ENCODE peak calls at places on chromosome 17, in six cellular contexts. H is ovary, J is H1, B is stomach, Y is A549, O is tibial nerve. T is an unnamed sample.

GRCh38 chr17:8015957-8016631 is 13.7 kb downstream of the GUCY2D start:
- DNase-seq in O (no peak), J (no peak), B (peak), H (no peak), Y (no peak), T (peak)

GRCh38 chr17:27578718-27579085 is 52.3 kb upstream of the LGALS9 start:
- DNase-seq in B (no peak), O (no peak), J (no peak), Y (no peak), H (no peak), T (no peak)

GRCh38 chr17:43665038-43665386 is 3.3 kb upstream of the MEOX1 start:
- DNase-seq in Y (no peak), J (no peak), B (no peak), O (no peak), H (no peak), T (no peak)

GRCh38 chr17:81207610-81208581 is 14.9 kb downstream of the CEP131 start:
- DNase-seq in Y (no peak), J (no peak), H (no peak), O (no peak), B (no peak), T (no peak)

GRCh38 chr17:74118504-74118903 is 85.0 kb upstream of the RPL38 start:
- DNase-seq in O (no peak), H (no peak), B (no peak), Y (no peak), J (peak), T (no peak)

GRCh38 chr17:77516902-77517301 is 376.1 kb downstream of the SEC14L1 start:
- DNase-seq in O (no peak), B (peak), H (no peak), Y (peak), J (no peak), T (no peak)

GRCh38 chr17:78154903-78155811 is 9.0 kb downstream of the C17orf99 start:
- DNase-seq in Y (no peak), J (no peak), O (no peak), H (no peak), B (no peak), T (peak)

GRCh38 chr17:80187090-80187489 is 17.3 kb downstream of the CARD14 start:
- DNase-seq in B (no peak), H (no peak), J (no peak), Y (peak), O (peak), T (no peak)

GRCh38 chr17:83101805-83102480 is 22.5 kb downstream of the METRNL start:
- DNase-seq in Y (no peak), B (peak), O (no peak), H (no peak), J (no peak), T (peak)

GRCh38 chr17:69961488-69962145 is 113.4 kb upstream of the KCNJ16 start:
- DNase-seq in H (peak), Y (no peak), O (no peak), B (peak), J (no peak), T (peak)

GRCh38 chr17:69558796-69559195 is 144.3 kb downstream of the MAP2K6 start:
- DNase-seq in B (no peak), O (no peak), J (no peak), Y (no peak), H (no peak), T (no peak)

GRCh38 chr17:80981062-80981902 is 10.4 kb upstream of the CHMP6 start:
- DNase-seq in B (no peak), Y (no peak), O (no peak), H (no peak), J (no peak), T (no peak)

GRCh38 chr17:80798595-80799552 is 192.8 kb upstream of the CHMP6 start:
- DNase-seq in J (no peak), H (no peak), Y (no peak), B (no peak), O (no peak), T (no peak)

GRCh38 chr17:353213-353837 is 718 bp upstream of the RPH3AL start:
- DNase-seq in H (no peak), O (peak), B (no peak), Y (peak), J (no peak), T (no peak)

GRCh38 chr17:353838-354234 is 1.2 kb upstream of the RPH3AL start:
- DNase-seq in J (no peak), O (no peak), B (no peak), Y (no peak), H (no peak), T (no peak)

GRCh38 chr17:356671-357434 is 4.2 kb upstream of the RPH3AL start:
- DNase-seq in J (no peak), Y (no peak), O (no peak), H (no peak), B (no peak), T (no peak)

GRCh38 chr17:352421-353212 is at the start of gene RPH3AL:
- DNase-seq in Y (peak), H (peak), O (no peak), J (no peak), B (peak), T (peak)

GRCh38 chr17:354651-355556 is 2.3 kb upstream of the RPH3AL start:
- DNase-seq in Y (peak), O (no peak), H (no peak), J (no peak), B (no peak), T (no peak)
- TF ChIP-seq EP300 in Y (no peak), O (no peak), H (no peak), J (no peak), B (no peak), T (no peak)

GRCh38 chr17:12362853-12363252 is 302.8 kb upstream of the MYOCD start:
- DNase-seq in O (peak), H (no peak), Y (no peak), B (no peak), J (no peak), T (no peak)

GRCh38 chr17:12365805-12366204 is 299.9 kb upstream of the MYOCD start:
- DNase-seq in B (no peak), Y (peak), O (no peak), H (no peak), J (no peak), T (peak)
- TF ChIP-seq EP300 in B (peak), Y (no peak), O (no peak), H (no peak), J (no peak), T (peak)

GRCh38 chr17:50981279-50981678 is 115.1 kb upstream of the TOB1 start:
- DNase-seq in J (no peak), B (no peak), O (no peak), Y (no peak), H (no peak), T (no peak)

GRCh38 chr17:50973557-50974494 is 107.7 kb upstream of the TOB1 start:
- DNase-seq in J (no peak), H (no peak), B (no peak), Y (no peak), O (no peak), T (no peak)

GRCh38 chr17:50977487-50978159 is 111.5 kb upstream of the TOB1 start:
- DNase-seq in J (no peak), O (no peak), Y (no peak), H (no peak), B (no peak), T (no peak)

GRCh38 chr17:50979524-50979927 is 113.4 kb upstream of the TOB1 start:
- DNase-seq in Y (no peak), B (no peak), J (no peak), H (no peak), O (no peak), T (no peak)

GRCh38 chr17:50976951-50977472 is 110.9 kb upstream of the TOB1 start:
- DNase-seq in B (no peak), H (no peak), Y (no peak), O (no peak), J (no peak), T (no peak)
- TF ChIP-seq EP300 in B (no peak), H (no peak), Y (no peak), O (no peak), J (no peak), T (no peak)

GRCh38 chr17:47323382-47324223 is at the start of gene EFCAB13:
- DNase-seq in B (peak), O (peak), Y (peak), J (peak), H (peak), T (peak)
- TF ChIP-seq EP300 in B (no peak), O (no peak), Y (no peak), J (no peak), H (no peak), T (no peak)

DNA sequence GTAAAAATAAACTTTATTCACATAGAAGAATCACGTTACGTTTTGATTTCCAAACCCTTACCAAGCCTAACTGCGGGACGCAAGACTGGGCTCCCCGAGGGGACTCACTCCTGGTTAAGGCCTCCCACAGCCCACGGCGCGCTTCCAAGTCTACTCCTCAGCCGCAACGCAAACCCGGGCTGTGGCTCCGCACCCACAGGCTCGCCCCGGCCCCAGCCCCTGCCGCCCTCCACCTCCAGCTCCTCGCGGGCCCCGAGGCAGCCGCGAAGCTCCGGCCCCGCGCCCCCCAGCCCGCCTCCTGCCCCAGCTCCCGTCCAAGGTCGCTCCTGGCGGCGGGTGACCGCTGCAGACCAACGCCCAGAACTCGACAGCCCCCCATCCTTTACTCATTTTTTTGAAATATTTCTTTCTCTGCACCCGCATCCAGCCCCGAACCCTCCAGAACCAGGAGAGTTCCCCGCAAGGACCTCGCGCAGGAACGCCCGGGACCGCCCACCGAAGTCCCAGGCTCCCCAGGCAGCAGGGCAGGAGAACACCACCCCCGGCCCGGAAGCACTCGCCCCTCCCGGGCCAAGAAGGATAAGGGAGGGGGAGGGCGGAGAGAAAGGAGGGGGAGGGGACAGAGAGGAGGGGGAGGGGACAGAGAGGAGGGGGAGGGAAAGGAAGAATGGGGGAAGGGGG is 918 bp downstream of the USP22 start:
- DNase-seq in B (peak), O (peak), J (peak), Y (peak), H (peak), T (peak)
- TF ChIP-seq EP300 in B (no peak), O (no peak), J (no peak), Y (no peak), H (no peak), T (no peak)

GRCh38 chr17:32520737-32521399 is 34.1 kb downstream of the CDK5R1 start:
- DNase-seq in B (no peak), O (no peak), J (no peak), Y (no peak), H (no peak), T (no peak)

GRCh38 chr17:32519769-32520701 is 33.2 kb downstream of the CDK5R1 start:
- DNase-seq in H (no peak), J (no peak), B (peak), O (no peak), Y (no peak), T (peak)

GRCh38 chr17:32516940-32517711 is 30.3 kb downstream of the CDK5R1 start:
- DNase-seq in H (no peak), B (no peak), Y (no peak), J (no peak), O (no peak), T (no peak)

GRCh38 chr17:32517982-32518381 is 31.2 kb downstream of the CDK5R1 start:
- DNase-seq in H (no peak), O (no peak), Y (no peak), J (no peak), B (no peak), T (no peak)

DNA sequence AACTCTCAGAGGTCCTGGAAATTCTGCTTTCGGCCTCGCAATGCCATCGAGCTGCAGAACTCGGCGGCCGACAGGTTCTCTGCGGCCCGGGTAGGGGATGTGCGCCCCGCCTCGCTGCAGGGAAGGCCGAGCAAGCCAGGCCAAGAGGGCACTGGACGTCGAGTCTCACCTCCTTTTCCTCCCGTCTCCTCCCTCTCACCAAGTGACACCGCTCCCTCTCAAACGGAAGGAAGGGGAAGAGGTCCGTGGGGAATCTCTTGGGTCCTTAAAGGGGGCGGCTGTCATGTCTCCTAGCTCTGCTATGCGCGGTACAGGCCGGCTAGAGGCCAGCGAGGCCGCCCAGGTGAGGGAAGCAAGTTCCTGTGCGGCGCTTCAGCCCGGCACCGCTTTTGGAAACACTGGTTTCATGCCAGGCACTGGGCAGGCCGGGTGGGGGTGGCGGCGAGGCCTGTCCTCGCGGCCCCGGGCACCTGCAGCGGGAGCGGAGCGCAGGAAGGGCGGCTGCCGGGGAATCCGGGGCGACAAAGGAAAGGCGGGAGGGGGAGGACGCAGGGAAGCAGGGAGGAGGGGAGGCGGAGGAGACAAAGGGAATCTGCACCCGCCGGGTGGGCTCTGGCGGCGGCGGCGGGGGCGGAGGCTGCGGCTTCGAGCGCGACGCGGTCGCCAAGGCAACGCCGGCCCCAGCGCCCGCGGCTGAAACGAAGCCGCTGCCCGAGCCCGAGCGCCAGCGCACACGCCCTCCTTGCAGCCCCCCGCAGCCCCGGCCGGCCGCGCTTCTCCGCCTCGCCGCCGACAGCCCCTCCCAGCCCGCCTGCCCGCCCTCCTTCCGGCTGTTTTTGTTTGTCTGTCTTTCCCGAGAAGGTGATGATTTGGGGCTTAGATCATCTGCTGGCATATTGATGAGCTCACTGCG is 32.3 kb downstream of the CDK5R1 start:
- DNase-seq in Y (no peak), O (no peak), J (peak), H (no peak), B (peak), T (peak)
- TF ChIP-seq EP300 in Y (no peak), O (no peak), J (peak), H (no peak), B (no peak), T (no peak)